ENCODE peak calls at places on chromosomes 4 and X, in six cellular contexts. D is esophagus squamous epithelium, H is colonic mucosa, S is IMR-90, J is PC-9, F is left ventricle myocardium inferior. P is an unnamed sample.

GRCh38 chr4:59161249-59161648 is 2038.9 kb upstream of the ADGRL3 start:
- DNase-seq in D (no peak), J (no peak), S (no peak), H (no peak), F (no peak), P (no peak)

GRCh38 chr4:56049428-56050212 is 100.9 kb downstream of the CEP135 start:
- DNase-seq in H (peak; percentile 57), D (no peak), F (no peak), J (peak; percentile 9), S (no peak), P (peak; percentile 38)

GRCh38 chrX:12443534-12444098 is 305.3 kb downstream of the FRMPD4 start:
- DNase-seq in D (no peak), S (no peak), F (no peak), J (no peak), H (no peak), P (no peak)

GRCh38 chr4:121177238-121178137 is 13.4 kb upstream of the TNIP3 start:
- DNase-seq in D (no peak), S (no peak), F (no peak), H (no peak), J (no peak), P (no peak)

GRCh38 chrX:44144491-44144890 is 171.3 kb upstream of the NDP start:
- DNase-seq in S (no peak), D (no peak), J (no peak), F (no peak), H (no peak), P (no peak)

GRCh38 chr4:53196872-53197759 is 168.7 kb downstream of the SCFD2 start:
- DNase-seq in D (no peak), F (no peak), S (peak; percentile 90), H (no peak), J (no peak), P (peak; percentile 80)

GRCh38 chrX:48560681-48561080 is 13.6 kb upstream of the RBM3 start:
- DNase-seq in D (no peak), F (no peak), J (no peak), H (no peak), S (no peak), P (no peak)

GRCh38 chr4:138979742-138980141 is 35.8 kb upstream of the NOCT start:
- DNase-seq in J (no peak), H (no peak), F (no peak), D (no peak), S (no peak), P (no peak)

GRCh38 chrX:119583431-119584059 is 9.2 kb downstream of the UBE2A start:
- DNase-seq in H (no peak), D (no peak), S (no peak), J (no peak), F (no peak), P (no peak)

GRCh38 chr4:89001647-89002518 is 55.1 kb downstream of the FAM13A start:
- DNase-seq in S (no peak), D (no peak), H (no peak), F (no peak), J (no peak), P (no peak)

GRCh38 chr4:53313510-53313909 is 52.4 kb downstream of the SCFD2 start:
- DNase-seq in J (no peak), D (no peak), H (no peak), S (peak; percentile 44), F (no peak), P (no peak)

GRCh38 chr4:94680131-94680862 is 77.5 kb upstream of the BMPR1B start:
- DNase-seq in S (no peak), H (no peak), F (no peak), D (no peak), J (no peak), P (no peak)

GRCh38 chrX:31265383-31265782 is 193.5 kb upstream of the FTHL17 start:
- DNase-seq in J (no peak), D (no peak), H (no peak), S (no peak), F (no peak), P (no peak)

GRCh38 chr4:100489316-100489715 is 28.5 kb downstream of the EMCN start:
- DNase-seq in F (no peak), S (peak; percentile 19), D (no peak), H (no peak), J (no peak), P (peak; percentile 17)

GRCh38 chr4:134202557-134202956 is 968 bp upstream of the PABPC4L start:
- DNase-seq in F (no peak), H (no peak), D (no peak), J (peak; percentile 45), S (no peak), P (no peak)

GRCh38 chr4:42761804-42762203 is 104.9 kb upstream of the ATP8A1 start:
- DNase-seq in F (no peak), S (no peak), H (no peak), J (no peak), D (no peak), P (no peak)
- H3K27ac ChIP-seq in F (no peak overlapping the region), S (no peak overlapping the region), H (no peak overlapping the region), J (no peak overlapping the region), D (no peak overlapping the region), P (no peak overlapping the region)

GRCh38 chr4:39565925-39566630 is 38.8 kb upstream of the UGDH start:
- DNase-seq in S (peak; percentile 96), D (no peak), H (no peak), F (no peak), J (no peak), P (peak; percentile 94)

GRCh38 chr4:39569209-39569608 is 42.0 kb upstream of the UGDH start:
- DNase-seq in S (no peak), H (no peak), F (no peak), J (no peak), D (no peak), P (no peak)

GRCh38 chr4:39563448-39563847 is 36.2 kb upstream of the UGDH start:
- DNase-seq in H (no peak), S (no peak), J (no peak), D (no peak), F (no peak), P (no peak)

GRCh38 chr4:39571504-39571903 is 44.3 kb upstream of the UGDH start:
- DNase-seq in J (no peak), F (no peak), S (no peak), D (no peak), H (no peak), P (no peak)

GRCh38 chr4:39568805-39569204 is 41.6 kb upstream of the UGDH start:
- DNase-seq in S (no peak), H (no peak), J (no peak), D (no peak), F (no peak), P (no peak)
- H3K4me3 ChIP-seq in S (no peak overlapping the region), H (no peak overlapping the region), J (no peak overlapping the region), D (peak overlapping the region; percentile 37), F (no peak overlapping the region), P (no peak overlapping the region)

GRCh38 chrX:51891245-51891644 is 2.2 kb upstream of the MAGED1 start:
- DNase-seq in H (no peak), D (no peak), S (no peak), J (no peak), F (no peak), P (no peak)
- H3K27ac ChIP-seq in H (no peak overlapping the region), D (no peak overlapping the region), S (no peak overlapping the region), J (no peak overlapping the region), F (peak overlapping the region; percentile 57), P (peak overlapping the region; percentile 91)

GRCh38 chr4:148216321-148216720 is 225.9 kb downstream of the NR3C2 start:
- DNase-seq in F (no peak), H (no peak), J (no peak), S (no peak), D (no peak), P (no peak)

GRCh38 chr4:148211533-148211932 is 230.7 kb downstream of the NR3C2 start:
- DNase-seq in H (no peak), F (no peak), J (no peak), D (no peak), S (no peak), P (no peak)

GRCh38 chr4:148215202-148215601 is 227.0 kb downstream of the NR3C2 start:
- DNase-seq in D (no peak), F (no peak), J (no peak), S (no peak), H (no peak), P (no peak)

GRCh38 chr4:148214529-148215166 is 227.6 kb downstream of the NR3C2 start:
- DNase-seq in S (peak; percentile 5), J (no peak), H (no peak), D (no peak), F (peak; percentile 51), P (peak; percentile 36)

DNA sequence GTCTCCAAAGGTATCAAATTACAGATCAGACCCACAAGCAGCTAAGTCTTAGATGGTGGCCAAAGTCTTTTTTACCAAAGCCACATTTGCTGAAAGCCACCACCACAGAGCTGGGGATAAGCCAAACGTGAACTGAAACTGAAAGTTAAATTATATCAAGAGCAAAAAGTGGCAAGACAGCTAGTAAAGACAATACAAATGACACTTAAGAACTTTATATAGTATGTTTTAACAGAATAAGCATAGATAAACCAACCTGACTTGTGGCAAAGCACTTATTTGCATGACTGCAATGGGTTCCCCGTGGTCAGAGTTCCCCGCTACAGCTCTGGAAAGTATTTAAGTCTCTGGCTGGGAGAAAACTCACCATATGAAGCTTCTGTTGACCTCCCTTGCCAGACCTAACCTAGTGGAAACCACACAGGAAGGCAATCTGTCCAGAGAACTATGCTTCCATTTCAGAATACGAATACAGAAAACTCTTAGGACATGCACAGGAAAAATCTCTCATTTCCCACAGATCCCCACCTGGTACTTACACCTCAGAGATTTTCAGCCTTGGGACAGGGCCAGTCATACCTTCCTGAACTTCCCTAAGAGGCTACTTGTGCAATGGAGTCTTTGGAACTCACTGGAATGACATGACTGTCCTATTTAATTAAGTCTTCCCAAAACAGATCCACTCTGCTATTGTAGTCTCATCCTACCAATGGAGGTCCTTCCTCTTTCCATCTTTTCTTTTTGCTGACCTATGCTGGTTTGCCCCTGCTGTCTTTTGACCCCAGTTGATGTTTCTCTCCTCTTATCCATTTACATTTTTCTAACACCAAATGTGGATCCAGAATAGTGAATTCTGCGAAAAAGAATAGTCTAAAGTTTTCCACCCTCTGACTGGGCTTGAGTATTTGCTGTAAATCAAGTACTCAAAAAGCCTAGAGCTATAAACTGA is 225.1 kb downstream of the NR3C2 start:
- DNase-seq in S (no peak), F (no peak), J (no peak), H (no peak), D (no peak), P (no peak)
- H3K4me3 ChIP-seq in S (no peak overlapping the region), F (peak overlapping the region; percentile 44), J (no peak overlapping the region), H (no peak overlapping the region), D (peak overlapping the region; percentile 51), P (no peak overlapping the region)

P was measured in GM23248.